ENCODE peak calls at places on chromosomes 11 and 22, in six cellular contexts. E, M, D, A, U and J are unnamed samples.

GRCh38 chr22:24027389-24027980 is 16.4 kb downstream of the CABIN1 start:
- DNase-seq in E (no peak), M (no peak), D (no peak), A (no peak), U (no peak), J (no peak)

GRCh38 chr11:76096552-76096951 is 109.8 kb downstream of the WNT11 start:
- DNase-seq in E (no peak), M (no peak), D (no peak), A (no peak), U (peak; percentile 69), J (no peak)

GRCh38 chr11:72328366-72329224 is 84.6 kb upstream of the PHOX2A start:
- DNase-seq in E (no peak), M (no peak), D (peak; percentile 42), A (no peak), U (no peak), J (peak; percentile 48)

GRCh38 chr11:86446163-86446923 is 71.7 kb downstream of the CCDC81 start:
- DNase-seq in E (no peak), M (no peak), D (no peak), A (no peak), U (no peak), J (no peak)

GRCh38 chr11:77211040-77211451 is 83.0 kb downstream of the MYO7A start:
- DNase-seq in E (no peak), M (no peak), D (no peak), A (no peak), U (no peak), J (no peak)

GRCh38 chr11:57476223-57476882 is 16.0 kb downstream of the RTN4RL2 start:
- DNase-seq in E (no peak), M (no peak), D (no peak), A (no peak), U (no peak), J (no peak)

GRCh38 chr11:101030015-101030414 is 99.6 kb downstream of the PGR start:
- DNase-seq in E (no peak), M (no peak), D (no peak), A (no peak), U (no peak), J (peak; percentile 22)

GRCh38 chr22:35152316-35152715 is 86.4 kb downstream of the ISX start:
- DNase-seq in E (no peak), M (no peak), D (no peak), A (no peak), U (no peak), J (no peak)

GRCh38 chr11:126363706-126364245 is 8.3 kb downstream of the ST3GAL4 start:
- DNase-seq in E (no peak), M (no peak), D (no peak), A (no peak), U (peak; percentile 20), J (no peak)

GRCh38 chr11:103862827-103863213 is 173.6 kb upstream of the DDI1 start:
- DNase-seq in E (no peak), M (no peak), D (no peak), A (peak; percentile 15), U (no peak), J (no peak)

GRCh38 chr22:44765571-44766285 is 13.4 kb downstream of the ARHGAP8 start:
- DNase-seq in E (no peak), M (no peak), D (no peak), A (no peak), U (no peak), J (no peak)

GRCh38 chr11:65246506-65246905 is 15.3 kb upstream of the POLA2 start:
- DNase-seq in E (no peak), M (no peak), D (no peak), A (no peak), U (no peak), J (no peak)

GRCh38 chr11:13339196-13340153 is 61.9 kb downstream of the BMAL1 start:
- DNase-seq in E (no peak), M (no peak), D (peak; percentile 98), A (peak; percentile 60), U (no peak), J (peak; percentile 88)

GRCh38 chr11:78961186-78961782 is 386.6 kb upstream of the NARS2 start:
- DNase-seq in E (no peak), M (peak; percentile 15), D (peak; percentile 46), A (peak; percentile 15), U (peak; percentile 59), J (peak; percentile 33)

GRCh38 chr11:28463826-28464225 is 355.6 kb downstream of the METTL15 start:
- DNase-seq in E (no peak), M (no peak), D (peak; percentile 97), A (no peak), U (no peak), J (peak; percentile 45)

GRCh38 chr11:68338041-68338800 is 25.8 kb downstream of the LRP5 start:
- DNase-seq in E (no peak), M (no peak), D (peak; percentile 72), A (no peak), U (no peak), J (no peak)

GRCh38 chr11:96310236-96310635 is 32.8 kb downstream of the MAML2 start:
- DNase-seq in E (no peak), M (no peak), D (no peak), A (no peak), U (no peak), J (no peak)

GRCh38 chr22:28907311-28908008 is 24.1 kb downstream of the ZNRF3 start:
- DNase-seq in E (no peak), M (no peak), D (peak; percentile 16), A (no peak), U (no peak), J (peak; percentile 58)

GRCh38 chr11:10628506-10629236 is 60.2 kb upstream of the LYVE1 start:
- DNase-seq in E (no peak), M (no peak), D (no peak), A (no peak), U (no peak), J (no peak)

GRCh38 chr11:117230981-117231636 is 764 bp downstream of the PCSK7 start:
- DNase-seq in E (no peak), M (no peak), D (no peak), A (no peak), U (peak; percentile 32), J (no peak)

GRCh38 chr11:86116386-86116726 is 47.5 kb upstream of the PICALM start:
- DNase-seq in E (no peak), M (no peak), D (peak; percentile 98), A (no peak), U (peak; percentile 79), J (peak; percentile 89)

GRCh38 chr11:130391692-130392091 is 36.7 kb downstream of the ADAMTS8 start:
- DNase-seq in E (no peak), M (no peak), D (no peak), A (no peak), U (peak; percentile 6), J (no peak)

GRCh38 chr22:37244922-37245722 is 1.1 kb upstream of the RAC2 start:
- DNase-seq in E (no peak), M (no peak), D (no peak), A (no peak), U (no peak), J (no peak)

GRCh38 chr11:73454987-73455386 is 78.8 kb downstream of the RELT start:
- DNase-seq in E (no peak), M (no peak), D (no peak), A (no peak), U (no peak), J (no peak)

GRCh38 chr11:104164028-104164520 is at the start of gene PDGFD:
- DNase-seq in E (peak; percentile 28), M (no peak), D (peak; percentile 70), A (peak; percentile 73), U (peak; percentile 76), J (peak; percentile 59)

GRCh38 chr11:102225689-102226562 is 91.4 kb upstream of the BIRC3 start:
- DNase-seq in E (no peak), M (no peak), D (peak; percentile 97), A (no peak), U (peak; percentile 52), J (peak; percentile 97)

GRCh38 chr11:56885182-56885581 is 103.5 kb upstream of the OR5AK2 start:
- DNase-seq in E (no peak), M (no peak), D (no peak), A (no peak), U (peak; percentile 35), J (no peak)

GRCh38 chr11:8033312-8033715 is 46.2 kb downstream of the EIF3F start:
- DNase-seq in E (peak; percentile 85), M (peak; percentile 43), D (peak; percentile 84), A (peak; percentile 70), U (no peak), J (peak; percentile 79)

GRCh38 chr11:563066-563811 is 2.5 kb downstream of the RASSF7 start:
- DNase-seq in E (no peak), M (no peak), D (no peak), A (no peak), U (no peak), J (no peak)

GRCh38 chr11:561148-562003 is 606 bp downstream of the RASSF7 start:
- DNase-seq in E (no peak), M (no peak), D (no peak), A (no peak), U (no peak), J (no peak)

GRCh38 chr11:563812-564578 is 3.2 kb downstream of the RASSF7 start:
- DNase-seq in E (no peak), M (no peak), D (no peak), A (no peak), U (peak; percentile 57), J (no peak)

GRCh38 chr11:560305-561147 is at the start of the genes LMNTD2 and RASSF7:
- DNase-seq in E (peak; percentile 87), M (peak; percentile 76), D (peak; percentile 70), A (peak; percentile 90), U (peak; percentile 61), J (peak; percentile 74)

DNA sequence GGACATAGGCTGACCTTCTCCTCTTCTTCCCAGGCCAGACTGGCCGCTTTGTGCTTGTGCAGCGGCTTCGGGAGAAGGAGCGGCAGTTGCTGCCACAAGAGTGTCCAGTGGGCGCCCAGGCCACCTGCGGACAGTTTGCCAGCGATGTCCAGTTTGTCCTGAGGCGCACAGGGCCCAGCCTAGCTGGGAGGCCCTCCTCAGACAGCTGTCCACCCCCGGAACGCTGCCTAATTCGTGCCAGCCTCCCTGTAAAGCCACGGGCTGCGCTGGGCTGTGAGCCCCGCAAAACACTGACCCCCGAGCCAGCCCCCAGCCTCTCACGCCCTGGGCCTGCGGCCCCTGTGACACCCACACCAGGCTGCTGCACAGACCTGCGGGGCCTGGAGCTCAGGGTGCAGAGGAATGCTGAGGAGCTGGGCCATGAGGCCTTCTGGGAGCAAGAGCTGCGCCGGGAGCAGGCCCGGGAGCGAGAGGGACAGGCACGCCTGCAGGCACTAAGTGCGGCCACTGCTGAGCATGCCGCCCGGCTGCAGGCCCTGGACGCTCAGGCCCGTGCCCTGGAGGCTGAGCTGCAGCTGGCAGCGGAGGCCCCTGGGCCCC is 1.4 kb downstream of the RASSF7 start:
- DNase-seq in E (no peak), M (no peak), D (no peak), A (no peak), U (no peak), J (no peak)
- H3K4me3 ChIP-seq in E (no peak overlapping the region), M (peak overlapping the region; percentile 92), D (peak overlapping the region; percentile 97), A (peak overlapping the region; percentile 72), U (peak overlapping the region; percentile 68), J (no peak overlapping the region)

GRCh38 chr11:36487619-36488018 is 22.5 kb downstream of the TRAF6 start:
- DNase-seq in E (no peak), M (no peak), D (no peak), A (peak; percentile 89), U (no peak), J (no peak)
- H3K4me3 ChIP-seq in E (no peak overlapping the region), M (no peak overlapping the region), D (no peak overlapping the region), A (peak overlapping the region; percentile 11), U (no peak overlapping the region), J (no peak overlapping the region)

GRCh38 chr11:64204464-64204989 is 2.0 kb upstream of the FERMT3 start:
- DNase-seq in E (peak; percentile 92), M (peak; percentile 88), D (peak; percentile 96), A (peak; percentile 100), U (peak; percentile 85), J (peak; percentile 96)
- H3K4me3 ChIP-seq in E (no peak overlapping the region), M (no peak overlapping the region), D (no peak overlapping the region), A (no peak overlapping the region), U (no peak overlapping the region), J (no peak overlapping the region)

GRCh38 chr22:50626856-50627451 is 998 bp downstream of the ARSA start:
- DNase-seq in E (no peak), M (no peak), D (no peak), A (no peak), U (peak; percentile 15), J (no peak)
- H3K4me3 ChIP-seq in E (peak overlapping the region; percentile 55), M (peak overlapping the region; percentile 88), D (peak overlapping the region; percentile 93), A (peak overlapping the region; percentile 96), U (peak overlapping the region; percentile 99), J (peak overlapping the region; percentile 81)